ENCODE peak calls at places on chromosomes 11 and 22, in nine cellular contexts. Z is pancreas; O is BE2C; E is CD8-positive, alpha-beta memory T cell; R is fibroblast of mammary gland; G is psoas muscle; Y is Panc1; H is lung; D is GM23338. J is an unnamed sample.

GRCh38 chr11:12077535-12078280 is 32.7 kb upstream of the MICAL2 start:
- DNase-seq in R (peak; percentile 78), Z (no peak), G (no peak), Y (no peak), D (no peak), E (no peak), O (no peak), H (no peak), J (no peak)

GRCh38 chr11:69429716-69430491 is 51.6 kb upstream of the LINC01488 start:
- DNase-seq in R (no peak), G (peak; percentile 47), D (no peak), H (no peak), O (no peak), Z (no peak), E (no peak), Y (no peak), J (no peak)

GRCh38 chr11:110077318-110077717 is 15.9 kb upstream of the ZC3H12C start:
- DNase-seq in D (no peak), Y (no peak), E (no peak), H (no peak), G (no peak), O (no peak), Z (no peak), R (no peak), J (no peak)

GRCh38 chr22:38850941-38851849 is 7.4 kb upstream of the NPTXR start:
- DNase-seq in G (peak; percentile 32), R (peak; percentile 71), E (no peak), D (no peak), H (no peak), Z (no peak), Y (no peak), O (no peak), J (no peak)

GRCh38 chr11:3049430-3050243 is 7.6 kb downstream of the CARS1 start:
- DNase-seq in G (peak; percentile 95), Y (peak; percentile 83), R (peak; percentile 96), Z (peak; percentile 46), H (peak; percentile 59), O (peak; percentile 65), E (peak; percentile 75), D (no peak), J (peak; percentile 93)

GRCh38 chr11:33652930-33653329 is 47.7 kb downstream of the C11orf91 start:
- DNase-seq in E (no peak), R (no peak), Z (no peak), G (no peak), Y (no peak), D (no peak), O (no peak), H (no peak), J (no peak)

GRCh38 chr22:30206964-30207363 is 39.6 kb downstream of the LIF start:
- DNase-seq in E (no peak), O (no peak), R (peak; percentile 96), Y (peak; percentile 86), H (peak; percentile 55), Z (no peak), G (no peak), D (peak; percentile 81), J (peak; percentile 96)

GRCh38 chr11:86737752-86738151 is 62.6 kb upstream of the PRSS23 start:
- DNase-seq in Y (no peak), Z (no peak), G (no peak), D (no peak), O (no peak), H (no peak), R (peak; percentile 83), E (no peak), J (peak; percentile 53)

GRCh38 chr22:35354068-35354467 is 26.8 kb upstream of the HMOX1 start:
- DNase-seq in Y (no peak), R (no peak), E (no peak), Z (no peak), O (no peak), H (no peak), D (no peak), G (no peak), J (no peak)

GRCh38 chr22:35352214-35353111 is 28.4 kb upstream of the HMOX1 start:
- DNase-seq in O (no peak), Y (peak; percentile 12), D (peak; percentile 83), E (no peak), G (peak; percentile 81), R (peak; percentile 25), Z (peak; percentile 73), H (peak; percentile 62), J (no peak)

GRCh38 chr22:35350539-35351503 is 30.1 kb upstream of the HMOX1 start:
- DNase-seq in R (peak; percentile 91), Z (peak; percentile 91), H (peak; percentile 93), D (peak; percentile 92), Y (peak; percentile 76), G (peak; percentile 97), O (peak; percentile 95), E (peak; percentile 80), J (peak; percentile 94)

GRCh38 chr22:35355744-35356420 is 25.0 kb upstream of the HMOX1 start:
- DNase-seq in Y (no peak), H (no peak), O (no peak), E (no peak), Z (no peak), R (peak; percentile 42), D (no peak), G (no peak), J (peak; percentile 50)

DNA sequence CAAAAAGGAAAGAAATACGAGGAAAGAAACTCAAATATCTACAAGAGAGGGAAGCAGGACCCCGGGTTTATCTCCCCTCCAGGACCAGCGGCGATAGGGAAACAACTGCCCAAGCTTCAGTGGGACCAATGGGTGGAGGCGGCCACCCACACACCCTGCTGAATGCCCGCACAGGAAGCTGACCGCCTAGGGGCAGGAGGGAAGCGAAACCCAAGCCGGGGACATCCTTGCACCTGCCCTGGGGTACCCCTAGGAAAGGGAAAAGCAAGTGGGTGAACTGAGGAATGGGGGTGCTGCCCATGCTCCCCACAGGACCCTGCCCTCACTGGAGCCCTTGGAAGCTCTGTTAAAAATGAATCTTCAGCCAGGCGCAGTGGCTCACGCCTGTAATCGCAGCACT is 27.6 kb upstream of the HMOX1 start:
- DNase-seq in Y (no peak), E (no peak), R (no peak), Z (peak; percentile 49), D (no peak), G (no peak), H (no peak), O (no peak), J (no peak)
- H3K4me3 ChIP-seq in Y (no peak overlapping the region), E (no peak overlapping the region), R (no peak overlapping the region), Z (no peak overlapping the region), D (no peak overlapping the region), G (no peak overlapping the region), H (no peak overlapping the region), O (no peak overlapping the region), J (no peak overlapping the region)

GRCh38 chr11:119726150-119726553 is 2.8 kb downstream of the NECTIN1 start:
- DNase-seq in Y (no peak), O (no peak), E (no peak), H (no peak), D (no peak), R (no peak), G (no peak), Z (no peak), J (no peak)

GRCh38 chr11:119727523-119728081 is 1.4 kb downstream of the NECTIN1 start:
- DNase-seq in E (peak; percentile 11), Y (no peak), R (no peak), Z (peak; percentile 56), H (no peak), D (peak; percentile 68), G (peak; percentile 62), O (no peak), J (no peak)

GRCh38 chr11:119724956-119725355 is 4.0 kb downstream of the NECTIN1 start:
- DNase-seq in Y (no peak), E (no peak), Z (no peak), O (no peak), H (no peak), G (no peak), R (no peak), D (no peak), J (no peak)

GRCh38 chr11:119728226-119728626 is 774 bp downstream of the NECTIN1 start:
- DNase-seq in H (no peak), O (no peak), D (no peak), Z (no peak), R (no peak), Y (no peak), E (no peak), G (no peak), J (peak; percentile 23)

GRCh38 chr11:119726585-119727522 is 2.1 kb downstream of the NECTIN1 start:
- DNase-seq in R (no peak), Y (no peak), E (no peak), O (no peak), H (no peak), D (peak; percentile 92), Z (no peak), G (no peak), J (peak; percentile 5)
- H3K4me3 ChIP-seq in R (peak overlapping the region; percentile 61), Y (peak overlapping the region; percentile 51), E (no peak overlapping the region), O (peak overlapping the region; percentile 99), H (peak overlapping the region; percentile 55), D (peak overlapping the region; percentile 96), Z (peak overlapping the region; percentile 86), G (peak overlapping the region; percentile 86), J (peak overlapping the region; percentile 73)

DNA sequence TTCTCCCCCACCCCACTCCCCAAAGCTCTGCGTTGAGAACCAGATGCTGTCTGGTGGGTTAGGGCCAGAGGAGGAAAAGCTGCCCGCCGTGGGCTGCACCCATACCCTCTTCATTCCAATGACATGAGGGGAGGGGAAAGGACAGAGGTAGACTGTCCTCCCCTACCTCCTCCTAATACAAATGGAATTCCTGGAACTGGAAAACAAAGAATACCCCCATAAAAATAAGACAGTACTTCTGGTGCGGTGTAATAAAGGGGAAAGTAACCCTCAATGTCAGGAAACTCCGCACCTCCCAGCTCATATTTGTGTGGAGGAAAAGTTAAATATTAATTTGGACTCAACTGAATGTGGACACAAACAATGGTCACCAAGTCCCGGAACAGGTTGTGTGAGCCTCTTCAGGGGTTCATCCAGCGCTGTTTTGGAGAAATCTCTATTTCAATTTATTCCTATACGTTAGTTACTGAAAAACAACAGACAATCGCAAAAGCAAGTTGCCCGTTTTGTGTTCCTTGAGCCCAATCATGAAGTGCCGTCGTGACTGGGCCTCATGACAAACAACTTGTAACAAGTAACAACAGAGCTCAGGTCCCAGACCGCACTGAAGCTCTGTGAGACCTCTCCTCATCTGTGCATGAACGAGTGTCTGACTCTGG is 55.0 kb upstream of the B3GAT1 start:
- DNase-seq in E (no peak), H (no peak), D (no peak), O (no peak), R (no peak), G (no peak), Z (no peak), Y (no peak), J (no peak)
- H3K4me3 ChIP-seq in E (no peak overlapping the region), H (no peak overlapping the region), D (no peak overlapping the region), O (no peak overlapping the region), R (no peak overlapping the region), G (no peak overlapping the region), Z (no peak overlapping the region), Y (no peak overlapping the region), J (no peak overlapping the region)

GRCh38 chr11:65414776-65415498 is 7.7 kb upstream of the NEAT1 start:
- DNase-seq in O (no peak), Y (no peak), H (no peak), Z (no peak), G (no peak), R (peak; percentile 74), D (no peak), E (no peak), J (no peak)

GRCh38 chr11:65417702-65418430 is 4.7 kb upstream of the NEAT1 start:
- DNase-seq in G (peak; percentile 90), D (no peak), Y (no peak), H (no peak), Z (peak; percentile 50), O (no peak), E (peak; percentile 25), R (peak; percentile 48), J (peak; percentile 58)

GRCh38 chr11:65415499-65416340 is 6.9 kb upstream of the NEAT1 start:
- DNase-seq in Y (no peak), R (no peak), E (no peak), D (no peak), H (no peak), O (no peak), G (no peak), Z (no peak), J (no peak)

GRCh38 chr11:65417221-65417701 is 5.3 kb upstream of the NEAT1 start:
- DNase-seq in G (peak; percentile 78), D (no peak), Z (peak; percentile 63), H (no peak), R (no peak), E (no peak), Y (no peak), O (no peak), J (no peak)

GRCh38 chr11:65416341-65417185 is 6.0 kb upstream of the NEAT1 start:
- DNase-seq in Y (no peak), E (peak; percentile 91), Z (peak; percentile 89), H (peak; percentile 93), D (peak; percentile 89), O (peak; percentile 84), R (peak; percentile 76), G (peak; percentile 97), J (peak; percentile 84)
- H3K4me3 ChIP-seq in Y (peak overlapping the region; percentile 39), E (peak overlapping the region; percentile 85), Z (peak overlapping the region; percentile 14), H (no peak overlapping the region), D (peak overlapping the region; percentile 40), O (peak overlapping the region; percentile 33), R (peak overlapping the region; percentile 24), G (peak overlapping the region; percentile 86), J (peak overlapping the region; percentile 19)

J was measured in MG63.